ENCODE peak calls at places on chromosomes 16 and 17, in four cellular contexts. One of them, this sample, is unnamed.

GRCh38 chr17:60164697-60165096 is 14.9 kb downstream of the CA4 start:
- DNase-seq in H1: no peak
- DNase-seq in HepG2: no peak
- DNase-seq in SK-N-SH: no peak
- DNase-seq in this sample: no peak

GRCh38 chr16:21608647-21609328 is 9.4 kb downstream of the METTL9 start:
- DNase-seq in SK-N-SH: no peak
- DNase-seq in H1: no peak
- DNase-seq in HepG2: no peak
- DNase-seq in this sample: no peak

GRCh38 chr16:84881702-84882521 is 62.1 kb downstream of the CRISPLD2 start:
- DNase-seq in H1: no peak
- DNase-seq in HepG2: peak
- DNase-seq in SK-N-SH: peak
- DNase-seq in this sample: no peak

GRCh38 chr17:42275527-42276358 is 448 bp downstream of the STAT5B start:
- DNase-seq in SK-N-SH: peak
- DNase-seq in H1: no peak
- DNase-seq in HepG2: no peak
- DNase-seq in this sample: no peak

GRCh38 chr17:43772877-43773648 is 5.7 kb downstream of the DUSP3 start:
- DNase-seq in SK-N-SH: no peak
- DNase-seq in HepG2: no peak
- DNase-seq in H1: no peak
- DNase-seq in this sample: no peak

GRCh38 chr17:628507-628941 is 86.1 kb downstream of the VPS53 start:
- DNase-seq in SK-N-SH: no peak
- DNase-seq in H1: no peak
- DNase-seq in HepG2: no peak
- DNase-seq in this sample: no peak

GRCh38 chr17:83061586-83061985 is 17.8 kb upstream of the METRNL start:
- DNase-seq in H1: no peak
- DNase-seq in SK-N-SH: peak
- DNase-seq in HepG2: no peak
- DNase-seq in this sample: no peak

GRCh38 chr17:43645765-43646481 is 15.8 kb downstream of the MEOX1 start:
- DNase-seq in SK-N-SH: peak
- DNase-seq in H1: no peak
- DNase-seq in HepG2: no peak
- DNase-seq in this sample: no peak

GRCh38 chr17:66165537-66166123 is 26.3 kb downstream of the CEP112 start:
- DNase-seq in SK-N-SH: peak
- DNase-seq in H1: no peak
- DNase-seq in HepG2: peak
- DNase-seq in this sample: peak

GRCh38 chr16:14405611-14406537 is 224.2 kb downstream of the PARN start:
- DNase-seq in H1: peak
- DNase-seq in HepG2: peak
- DNase-seq in SK-N-SH: peak
- DNase-seq in this sample: peak

GRCh38 chr17:48004973-48005372 is 32.6 kb downstream of the COPZ2 start:
- DNase-seq in H1: no peak
- DNase-seq in HepG2: no peak
- DNase-seq in SK-N-SH: no peak
- DNase-seq in this sample: no peak

GRCh38 chr16:595942-596735 is 6.3 kb downstream of the RAB40C start:
- DNase-seq in H1: no peak
- DNase-seq in HepG2: no peak
- DNase-seq in SK-N-SH: no peak
- DNase-seq in this sample: no peak

GRCh38 chr17:70171159-70171558 is 1.8 kb downstream of the KCNJ2 start:
- DNase-seq in H1: no peak
- DNase-seq in HepG2: no peak
- DNase-seq in SK-N-SH: no peak
- DNase-seq in this sample: no peak

GRCh38 chr17:14308636-14308964 is 7.7 kb downstream of the HS3ST3B1 start:
- DNase-seq in HepG2: no peak
- DNase-seq in SK-N-SH: no peak
- DNase-seq in H1: no peak
- DNase-seq in this sample: no peak

GRCh38 chr16:27977966-27978365 is 85.5 kb downstream of the GSG1L start:
- DNase-seq in HepG2: no peak
- DNase-seq in H1: no peak
- DNase-seq in SK-N-SH: no peak
- DNase-seq in this sample: no peak

DNA sequence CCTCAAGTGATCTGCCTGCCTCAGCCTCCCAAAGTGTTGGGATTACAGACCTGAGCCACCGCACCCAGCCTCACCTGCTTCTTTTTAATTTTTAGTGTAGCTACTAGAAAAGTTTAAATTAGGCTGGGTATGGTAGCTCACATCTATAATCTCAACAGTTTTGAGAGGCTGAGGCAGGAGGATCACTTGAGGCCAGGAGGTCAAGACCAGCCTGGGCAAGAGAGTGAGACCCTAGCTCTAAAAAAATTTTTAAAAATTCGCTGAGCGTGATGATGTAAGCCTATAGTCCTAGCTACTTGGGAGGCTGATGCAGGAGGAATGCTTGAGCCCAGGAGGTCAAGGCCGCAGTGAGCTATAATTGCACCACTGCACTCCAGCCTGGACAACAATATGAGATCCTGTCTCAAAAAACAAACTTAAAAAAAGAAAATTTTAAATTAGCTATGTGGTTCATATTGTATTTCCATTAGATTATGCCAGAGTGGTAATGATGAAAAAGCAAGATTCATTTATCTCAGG is 34.9 kb downstream of the TXNDC11 start:
- DNase-seq in HepG2: peak
- DNase-seq in SK-N-SH: no peak
- DNase-seq in H1: no peak
- DNase-seq in this sample: no peak
- H3K9ac ChIP-seq in HepG2: no peak
- H3K9ac ChIP-seq in SK-N-SH: no peak
- H3K9ac ChIP-seq in H1: no peak
- H3K9ac ChIP-seq in this sample: no peak

GRCh38 chr17:17120716-17121115 is 78.5 kb downstream of the MPRIP start:
- DNase-seq in H1: no peak
- DNase-seq in SK-N-SH: peak
- DNase-seq in HepG2: no peak
- DNase-seq in this sample: no peak

GRCh38 chr17:17120294-17120693 is 78.0 kb downstream of the MPRIP start:
- DNase-seq in SK-N-SH: no peak
- DNase-seq in H1: no peak
- DNase-seq in HepG2: no peak
- DNase-seq in this sample: no peak

GRCh38 chr17:17118399-17118798 is 76.1 kb downstream of the MPRIP start:
- DNase-seq in SK-N-SH: no peak
- DNase-seq in HepG2: peak
- DNase-seq in H1: no peak
- DNase-seq in this sample: no peak

GRCh38 chr17:17119106-17119505 is 76.8 kb downstream of the MPRIP start:
- DNase-seq in HepG2: no peak
- DNase-seq in SK-N-SH: no peak
- DNase-seq in H1: no peak
- DNase-seq in this sample: no peak

GRCh38 chr17:17119533-17119932 is 77.3 kb downstream of the MPRIP start:
- DNase-seq in H1: no peak
- DNase-seq in SK-N-SH: no peak
- DNase-seq in HepG2: no peak
- DNase-seq in this sample: peak
- TF ChIP-seq TCF12 in H1: no peak
- TF ChIP-seq TCF12 in SK-N-SH: no peak
- TF ChIP-seq TCF12 in HepG2: no peak
- TF ChIP-seq TCF12 in this sample: no peak

DNA sequence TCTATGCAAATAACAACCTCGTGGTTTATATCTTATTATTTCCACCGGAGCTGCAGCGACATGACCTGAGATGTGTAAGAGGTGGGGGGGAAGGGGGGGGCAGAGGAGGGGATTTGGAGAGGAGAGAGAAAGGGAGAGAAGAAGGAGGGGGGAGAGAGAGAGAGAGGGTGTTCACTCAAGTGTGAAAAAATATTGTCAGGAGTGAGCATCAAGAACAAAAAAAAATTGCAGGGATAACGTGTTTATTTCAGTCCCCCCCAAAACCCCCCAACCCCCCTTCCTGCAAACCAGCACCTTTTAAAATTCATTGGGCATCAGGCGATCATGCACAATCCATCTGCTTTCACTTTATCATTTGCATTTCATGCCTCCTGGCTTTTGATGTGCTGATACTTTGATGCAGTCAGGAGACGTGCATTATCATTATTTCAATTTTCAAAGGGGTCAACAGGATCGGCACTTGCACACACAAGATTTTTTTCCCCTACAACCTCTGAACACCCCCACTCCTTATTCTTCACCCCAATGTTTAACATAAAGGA is 197.9 kb downstream of the AATF start:
- DNase-seq in SK-N-SH: peak
- DNase-seq in HepG2: no peak
- DNase-seq in H1: no peak
- DNase-seq in this sample: no peak
- H3K9ac ChIP-seq in SK-N-SH: no peak
- H3K9ac ChIP-seq in HepG2: peak
- H3K9ac ChIP-seq in H1: no peak
- H3K9ac ChIP-seq in this sample: no peak

DNA sequence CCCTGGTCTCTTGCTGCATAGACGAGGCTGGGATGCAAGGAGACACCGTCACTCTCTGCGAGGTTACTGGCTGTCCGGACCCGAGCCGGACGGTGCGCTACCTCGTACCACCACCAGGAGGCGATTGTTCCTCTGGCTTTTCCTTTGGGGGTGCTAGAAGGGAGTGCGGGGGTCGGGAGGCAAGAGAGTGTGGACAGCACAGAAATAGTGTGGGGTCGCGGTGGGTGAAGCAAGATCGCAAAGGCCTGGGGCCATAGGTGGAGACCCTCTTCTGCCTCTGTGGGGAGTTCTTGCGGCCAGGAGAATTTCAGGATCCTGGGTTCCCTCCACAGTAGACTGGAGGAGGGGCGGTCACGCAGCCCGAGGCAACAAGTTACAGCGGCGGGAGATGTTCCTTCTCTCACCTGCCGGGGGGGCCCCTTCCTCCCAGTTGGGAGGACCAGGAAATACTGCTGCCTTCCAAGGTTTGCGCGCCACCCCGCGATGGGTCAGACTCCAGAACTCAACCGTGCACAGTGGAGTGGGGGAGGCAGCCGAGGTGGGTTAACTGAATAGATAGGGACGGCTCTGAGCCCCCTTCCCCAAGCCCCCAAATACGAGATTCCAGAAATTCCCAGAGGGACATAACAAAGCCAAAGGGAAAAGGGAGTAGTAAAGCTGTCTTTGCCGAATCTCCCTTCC is 6.9 kb downstream of the PHOSPHO1 start:
- DNase-seq in HepG2: no peak
- DNase-seq in SK-N-SH: peak
- DNase-seq in H1: no peak
- DNase-seq in this sample: no peak
- TF ChIP-seq TCF12 in HepG2: no peak
- TF ChIP-seq TCF12 in SK-N-SH: no peak
- TF ChIP-seq TCF12 in H1: no peak
- TF ChIP-seq TCF12 in this sample: no peak

DNA sequence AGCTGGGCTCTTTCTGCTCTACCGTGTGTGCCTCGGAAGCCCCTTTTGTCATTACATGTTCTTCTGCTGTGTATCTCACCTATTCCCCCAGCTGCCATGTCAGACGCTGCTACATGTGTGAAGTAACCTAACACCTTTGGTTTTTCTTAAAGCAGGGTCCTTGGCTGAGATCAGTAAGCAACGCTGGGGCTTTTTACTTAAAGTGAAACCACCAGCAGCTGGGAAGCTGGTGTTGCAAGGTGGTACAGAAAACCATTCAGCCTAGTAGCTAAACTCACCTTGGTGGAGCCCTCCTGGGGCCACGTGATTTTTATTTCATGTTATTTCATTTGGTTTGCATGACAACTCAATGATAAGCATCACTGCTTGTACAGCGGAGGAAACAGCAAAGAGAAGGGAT is 62.6 kb downstream of the PLCG2 start:
- DNase-seq in H1: no peak
- DNase-seq in SK-N-SH: no peak
- DNase-seq in HepG2: no peak
- DNase-seq in this sample: peak
- H3K9ac ChIP-seq in H1: no peak
- H3K9ac ChIP-seq in SK-N-SH: no peak
- H3K9ac ChIP-seq in HepG2: no peak
- H3K9ac ChIP-seq in this sample: peak

DNA sequence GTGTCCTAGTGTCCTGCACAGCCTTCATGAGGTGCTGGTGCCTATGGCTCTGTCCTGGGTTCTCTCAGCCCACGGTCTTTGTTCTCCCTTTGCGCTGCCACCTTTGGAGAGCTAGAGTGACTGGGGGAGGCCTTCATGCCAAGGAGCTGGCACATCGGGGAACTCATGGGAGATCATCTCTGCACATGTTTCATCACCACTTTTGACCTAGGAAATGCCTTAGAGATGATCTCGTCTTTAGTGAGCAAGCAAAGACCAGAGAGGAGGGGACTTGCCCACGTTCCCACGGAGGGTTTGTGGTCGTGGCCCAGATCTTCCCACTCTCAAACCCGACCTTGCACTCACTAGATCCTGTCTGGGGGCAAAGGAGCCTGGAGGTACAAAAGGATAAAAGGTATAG is 23.5 kb downstream of the TBX4 start:
- DNase-seq in H1: no peak
- DNase-seq in HepG2: no peak
- DNase-seq in SK-N-SH: no peak
- DNase-seq in this sample: no peak
- TF ChIP-seq TCF12 in H1: no peak
- TF ChIP-seq TCF12 in HepG2: no peak
- TF ChIP-seq TCF12 in SK-N-SH: peak
- TF ChIP-seq TCF12 in this sample: no peak